ENCODE peak calls at places on chromosomes 13 and 19, in five cellular contexts. One of them, this sample, is unnamed. For H3K9me2, the result is how much of the 10 kb centered on the place peaks cover.

GRCh38 chr13:40662866-40663265 is 3.6 kb downstream of the FOXO1 start:
- DNase-seq in MM.1S: peak
- DNase-seq in Karpas-422: no peak
- DNase-seq in PC-3: no peak
- DNase-seq in HCT116: no peak
- DNase-seq in this sample: no peak

GRCh38 chr13:52414051-52414450 is 8.1 kb upstream of the THSD1 start:
- DNase-seq in HCT116: no peak
- DNase-seq in MM.1S: no peak
- DNase-seq in Karpas-422: no peak
- DNase-seq in PC-3: no peak
- DNase-seq in this sample: no peak

GRCh38 chr19:42497492-42498226 is 30.6 kb downstream of the CEACAM1 start:
- DNase-seq in Karpas-422: peak
- DNase-seq in HCT116: no peak
- DNase-seq in PC-3: no peak
- DNase-seq in MM.1S: peak
- DNase-seq in this sample: no peak

GRCh38 chr13:46593403-46593802 is 40.4 kb downstream of the LRCH1 start:
- DNase-seq in HCT116: no peak
- DNase-seq in Karpas-422: no peak
- DNase-seq in MM.1S: no peak
- DNase-seq in PC-3: no peak
- DNase-seq in this sample: no peak

GRCh38 chr13:48891586-48891985 is 84.1 kb upstream of the FNDC3A start:
- DNase-seq in HCT116: peak
- DNase-seq in MM.1S: no peak
- DNase-seq in Karpas-422: no peak
- DNase-seq in PC-3: peak
- DNase-seq in this sample: peak

GRCh38 chr13:86757236-86757978 is 913.8 kb upstream of the SLITRK5 start:
- DNase-seq in MM.1S: peak
- DNase-seq in Karpas-422: no peak
- DNase-seq in HCT116: no peak
- DNase-seq in PC-3: peak
- DNase-seq in this sample: no peak

GRCh38 chr13:94387047-94387446 is 92.4 kb downstream of the DCT start:
- DNase-seq in MM.1S: no peak
- DNase-seq in Karpas-422: no peak
- DNase-seq in PC-3: no peak
- DNase-seq in HCT116: no peak
- DNase-seq in this sample: no peak

GRCh38 chr19:39246951-39247669 is 1.5 kb downstream of the IFNL4 start:
- DNase-seq in MM.1S: no peak
- DNase-seq in Karpas-422: no peak
- DNase-seq in PC-3: no peak
- DNase-seq in HCT116: no peak
- DNase-seq in this sample: peak

GRCh38 chr19:14786421-14786851 is 8.1 kb upstream of the ADGRE2 start:
- DNase-seq in PC-3: peak
- DNase-seq in MM.1S: no peak
- DNase-seq in HCT116: no peak
- DNase-seq in Karpas-422: peak
- DNase-seq in this sample: peak

GRCh38 chr13:93466502-93467036 is 240.0 kb downstream of the GPC6 start:
- DNase-seq in HCT116: no peak
- DNase-seq in MM.1S: no peak
- DNase-seq in PC-3: no peak
- DNase-seq in Karpas-422: no peak
- DNase-seq in this sample: no peak

GRCh38 chr13:78601124-78601885 is 2.0 kb downstream of the POU4F1 start:
- DNase-seq in HCT116: no peak
- DNase-seq in PC-3: no peak
- DNase-seq in MM.1S: no peak
- DNase-seq in Karpas-422: no peak
- DNase-seq in this sample: peak
- H3K9ac ChIP-seq in HCT116: no peak
- H3K9ac ChIP-seq in PC-3: no peak
- H3K9ac ChIP-seq in MM.1S: no peak
- H3K9ac ChIP-seq in Karpas-422: no peak
- H3K9ac ChIP-seq in this sample: no peak

DNA sequence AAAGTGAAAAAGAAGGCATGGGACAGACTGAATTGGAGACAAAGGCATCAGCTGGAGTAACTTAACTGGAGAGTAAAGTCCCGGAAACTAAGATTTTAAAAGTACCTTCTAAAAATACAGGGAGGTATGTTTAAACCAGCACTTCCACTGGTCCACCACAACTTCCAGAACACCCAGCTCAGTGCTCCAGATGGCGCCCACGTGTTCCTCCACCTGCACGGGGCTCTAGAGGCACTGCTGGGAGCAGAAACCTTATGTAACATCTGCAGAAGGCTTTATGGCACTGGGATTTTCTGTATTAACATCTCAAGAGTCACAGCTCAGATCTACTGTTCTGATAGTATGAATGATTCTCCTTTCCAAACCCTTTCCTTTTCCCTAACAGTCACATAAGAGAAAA is 252.1 kb downstream of the DCLK1 start:
- DNase-seq in PC-3: no peak
- DNase-seq in MM.1S: peak
- DNase-seq in Karpas-422: no peak
- DNase-seq in HCT116: no peak
- DNase-seq in this sample: no peak
- H3K9me2 ChIP-seq in PC-3: under half
- H3K9me2 ChIP-seq in MM.1S: under half
- H3K9me2 ChIP-seq in Karpas-422: under half
- H3K9me2 ChIP-seq in HCT116: under half
- H3K9me2 ChIP-seq in this sample: under half

GRCh38 chr19:51107406-51108065 is 673 bp downstream of the CTU1 start:
- DNase-seq in HCT116: peak
- DNase-seq in PC-3: peak
- DNase-seq in MM.1S: no peak
- DNase-seq in Karpas-422: peak
- DNase-seq in this sample: peak
- H2AFZ ChIP-seq in HCT116: no peak
- H2AFZ ChIP-seq in PC-3: peak
- H2AFZ ChIP-seq in MM.1S: peak
- H2AFZ ChIP-seq in Karpas-422: peak
- H2AFZ ChIP-seq in this sample: peak

DNA sequence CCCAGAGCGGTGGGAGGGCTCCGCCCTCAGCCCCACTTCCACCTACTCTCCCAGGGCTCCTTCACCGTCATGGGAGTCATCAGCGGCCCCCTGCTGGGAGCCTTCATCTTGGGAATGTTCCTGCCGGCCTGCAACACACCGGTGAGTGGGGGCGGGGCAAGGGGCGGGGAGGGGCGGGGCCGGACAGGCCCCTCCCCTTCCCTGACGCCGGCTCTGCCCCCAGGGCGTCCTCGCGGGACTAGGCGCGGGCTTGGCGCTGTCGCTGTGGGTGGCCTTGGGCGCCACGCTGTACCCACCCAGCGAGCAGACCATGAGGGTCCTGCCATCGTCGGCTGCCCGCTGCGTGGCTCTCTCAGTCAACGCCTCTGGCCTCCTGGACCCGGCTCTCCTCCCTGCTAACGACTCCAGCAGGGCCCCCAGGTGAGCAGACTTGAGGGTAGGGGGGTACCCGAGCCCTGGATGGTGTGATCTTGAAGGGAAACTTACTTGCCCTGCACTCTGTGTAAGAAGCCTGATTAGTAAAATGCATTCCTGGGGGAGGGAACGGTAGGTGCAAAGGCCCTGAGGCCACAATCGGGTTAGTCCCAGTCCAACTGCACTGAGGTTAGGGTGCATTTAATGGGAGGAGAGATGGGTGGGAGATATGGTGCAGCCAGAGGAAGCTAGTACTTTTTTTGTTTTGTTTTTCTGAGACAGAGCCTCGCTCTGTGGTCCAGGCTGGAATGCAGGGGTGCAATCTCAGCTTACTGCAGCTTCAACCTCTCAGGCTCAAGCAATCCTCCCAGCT is 12.1 kb downstream of the SLC5A5 start:
- DNase-seq in MM.1S: no peak
- DNase-seq in Karpas-422: no peak
- DNase-seq in PC-3: no peak
- DNase-seq in HCT116: no peak
- DNase-seq in this sample: no peak
- H3K9ac ChIP-seq in MM.1S: no peak
- H3K9ac ChIP-seq in Karpas-422: no peak
- H3K9ac ChIP-seq in PC-3: no peak
- H3K9ac ChIP-seq in HCT116: no peak
- H3K9ac ChIP-seq in this sample: no peak

DNA sequence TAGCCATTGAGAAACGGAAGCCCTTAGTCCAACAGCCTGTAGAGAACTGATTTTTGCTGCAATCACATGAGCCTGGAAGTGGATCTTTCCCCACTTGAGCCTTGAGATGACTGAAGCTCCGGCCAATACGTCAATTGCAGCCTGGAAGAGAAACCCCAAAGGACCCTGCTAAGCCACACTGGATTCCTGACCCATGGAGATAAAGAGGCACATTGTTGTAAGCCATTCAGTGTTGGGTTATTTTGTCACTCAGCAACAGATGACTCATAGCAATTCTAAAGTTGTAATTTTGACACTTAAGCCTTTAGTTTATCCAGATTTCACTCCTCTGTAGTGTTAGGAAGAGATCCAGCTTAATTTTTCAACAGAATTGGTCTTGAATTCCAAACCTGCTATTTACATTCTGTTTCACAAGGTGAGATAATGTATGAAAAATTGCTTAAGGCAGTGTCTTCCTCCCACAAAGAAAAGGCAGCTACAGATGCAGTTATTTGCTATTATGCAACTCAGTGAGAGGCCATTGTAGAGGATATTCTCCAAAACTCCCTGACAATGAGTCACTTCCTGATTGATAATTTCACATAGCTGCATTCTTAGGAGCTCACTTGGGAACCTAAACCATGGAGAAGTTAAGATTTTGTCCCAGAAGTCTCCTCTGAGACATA is 59.4 kb upstream of the TSHZ3 start:
- DNase-seq in MM.1S: no peak
- DNase-seq in PC-3: peak
- DNase-seq in Karpas-422: no peak
- DNase-seq in HCT116: no peak
- DNase-seq in this sample: peak
- H3K9me2 ChIP-seq in MM.1S: under half
- H3K9me2 ChIP-seq in PC-3: under half
- H3K9me2 ChIP-seq in Karpas-422: under half
- H3K9me2 ChIP-seq in HCT116: under half
- H3K9me2 ChIP-seq in this sample: under half